ENCODE peak calls at places on chromosomes 6 and 20, in seven cellular contexts. T is body of pancreas; S is OCI-LY7; V is tibial artery; P is PC-9; I is CD4-positive, alpha-beta T cell; J is BJ. M is an unnamed sample.

GRCh38 chr20:14634666-14635065 is 297.3 kb upstream of the FLRT3 start:
- DNase-seq in P (no peak), I (no peak), V (no peak), T (no peak), S (no peak), J (no peak), M (no peak)

GRCh38 chr20:47061549-47061948 is 166.9 kb downstream of the EYA2 start:
- DNase-seq in S (no peak), T (no peak), P (no peak), V (no peak), I (no peak), J (no peak), M (no peak)

GRCh38 chr6:47251396-47251795 is 58.3 kb downstream of the TNFRSF21 start:
- DNase-seq in I (no peak), P (no peak), J (no peak), S (no peak), V (no peak), T (no peak), M (no peak)

GRCh38 chr6:159828074-159828473 is 28.0 kb downstream of the PNLDC1 start:
- DNase-seq in S (no peak), P (no peak), T (peak), J (no peak), I (no peak), V (peak), M (no peak)

GRCh38 chr20:25273541-25274358 is 25.9 kb downstream of the PYGB start:
- DNase-seq in P (no peak), J (no peak), S (no peak), V (peak), T (no peak), I (no peak), M (no peak)

GRCh38 chr6:151497935-151498726 is 4.3 kb downstream of the CCDC170 start:
- DNase-seq in I (no peak), S (no peak), T (no peak), V (no peak), J (no peak), P (no peak), M (no peak)

GRCh38 chr20:10622657-10623418 is 51.0 kb downstream of the JAG1 start:
- DNase-seq in J (no peak), T (peak), I (no peak), S (no peak), V (peak), P (no peak), M (no peak)

GRCh38 chr6:134640975-134641429 is 308.9 kb downstream of the ALDH8A1 start:
- DNase-seq in S (peak), P (peak), J (peak), V (peak), T (peak), I (peak), M (peak)

GRCh38 chr6:86715676-86716075 is 221.7 kb upstream of the HTR1E start:
- DNase-seq in I (no peak), P (peak), V (no peak), S (no peak), T (no peak), J (no peak), M (no peak)

GRCh38 chr6:97653517-97653916 is 370.5 kb upstream of the MMS22L start:
- DNase-seq in P (no peak), S (no peak), V (no peak), I (no peak), T (no peak), J (no peak), M (no peak)

GRCh38 chr6:79232696-79233462 is 1.6 kb downstream of the HMGN3 start:
- DNase-seq in S (no peak), I (no peak), J (no peak), P (no peak), V (no peak), T (no peak), M (no peak)

GRCh38 chr6:37056112-37056403 is 50.6 kb downstream of the FGD2 start:
- DNase-seq in P (no peak), V (no peak), S (no peak), J (no peak), T (no peak), I (no peak), M (no peak)

GRCh38 chr6:149028767-149029405 is 282.1 kb downstream of the UST start:
- DNase-seq in V (no peak), P (peak), J (no peak), I (peak), T (peak), S (peak), M (peak)

DNA sequence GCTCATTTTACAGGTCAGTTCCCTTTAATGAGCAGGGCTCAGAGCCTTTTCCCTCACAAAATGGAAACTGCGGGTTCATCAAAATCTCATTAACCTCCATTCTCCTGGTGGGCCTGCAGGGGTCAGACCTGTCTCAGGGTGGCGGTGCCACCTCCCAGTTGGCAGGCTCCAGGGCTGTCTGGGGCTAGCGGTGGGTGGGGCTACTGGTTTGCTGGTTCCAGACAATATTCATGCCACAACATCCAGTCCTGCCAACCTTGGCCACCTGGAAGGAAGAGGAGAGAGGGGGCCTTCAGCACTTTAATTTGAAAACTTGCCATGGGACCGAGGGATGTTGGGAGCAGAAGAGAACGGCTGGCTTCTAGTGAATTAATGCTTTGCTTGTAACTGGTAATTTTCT is 41.9 kb upstream of the CTNNBL1 start:
- DNase-seq in I (no peak), T (peak), S (peak), V (no peak), J (no peak), P (peak), M (peak)
- TF ChIP-seq CTCF in I (no peak), T (peak), S (peak), V (peak), J (peak), P (peak), M (peak)

DNA sequence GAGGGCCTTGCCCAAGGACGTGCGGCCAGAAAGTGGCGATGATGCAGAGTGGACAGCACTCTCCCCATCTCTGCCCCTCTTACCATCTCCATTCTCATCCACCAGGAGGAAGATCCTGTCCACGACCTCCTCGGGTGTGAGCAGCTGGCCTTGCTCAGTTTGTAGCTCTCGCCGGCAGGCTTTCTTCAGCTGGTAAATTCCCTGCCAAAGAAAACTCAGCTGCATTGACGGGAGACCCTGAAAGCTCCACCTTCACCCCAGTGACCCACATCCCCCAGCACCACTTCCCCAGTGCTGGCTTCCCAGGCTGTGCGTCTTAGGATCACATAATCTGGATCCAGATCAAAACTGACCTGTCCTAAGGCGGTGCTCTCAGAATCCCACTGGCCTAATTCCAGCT is 9.2 kb downstream of the GUCA1B start:
- DNase-seq in T (no peak), J (no peak), S (no peak), V (no peak), P (no peak), I (no peak), M (no peak)
- TF ChIP-seq CTCF in T (no peak), J (no peak), S (no peak), V (no peak), P (no peak), I (no peak), M (no peak)

GRCh38 chr20:17874271-17875105 is 94.1 kb downstream of the SNX5 start:
- DNase-seq in I (no peak), S (no peak), J (no peak), V (no peak), P (no peak), T (no peak), M (no peak)

GRCh38 chr20:17873410-17874270 is 95.0 kb downstream of the SNX5 start:
- DNase-seq in J (peak), S (no peak), P (peak), T (peak), I (no peak), V (peak), M (no peak)

GRCh38 chr20:17875106-17875980 is 93.3 kb downstream of the SNX5 start:
- DNase-seq in I (no peak), T (peak), V (peak), P (peak), J (no peak), S (no peak), M (no peak)

GRCh38 chr20:17878069-17878911 is 90.3 kb downstream of the SNX5 start:
- DNase-seq in I (no peak), V (peak), J (no peak), P (no peak), S (no peak), T (no peak), M (no peak)

GRCh38 chr20:17875981-17876385 is 92.6 kb downstream of the SNX5 start:
- DNase-seq in T (peak), I (no peak), S (no peak), J (no peak), P (no peak), V (no peak), M (no peak)
- TF ChIP-seq CTCF in T (no peak), I (no peak), S (no peak), J (no peak), P (no peak), V (no peak), M (no peak)

DNA sequence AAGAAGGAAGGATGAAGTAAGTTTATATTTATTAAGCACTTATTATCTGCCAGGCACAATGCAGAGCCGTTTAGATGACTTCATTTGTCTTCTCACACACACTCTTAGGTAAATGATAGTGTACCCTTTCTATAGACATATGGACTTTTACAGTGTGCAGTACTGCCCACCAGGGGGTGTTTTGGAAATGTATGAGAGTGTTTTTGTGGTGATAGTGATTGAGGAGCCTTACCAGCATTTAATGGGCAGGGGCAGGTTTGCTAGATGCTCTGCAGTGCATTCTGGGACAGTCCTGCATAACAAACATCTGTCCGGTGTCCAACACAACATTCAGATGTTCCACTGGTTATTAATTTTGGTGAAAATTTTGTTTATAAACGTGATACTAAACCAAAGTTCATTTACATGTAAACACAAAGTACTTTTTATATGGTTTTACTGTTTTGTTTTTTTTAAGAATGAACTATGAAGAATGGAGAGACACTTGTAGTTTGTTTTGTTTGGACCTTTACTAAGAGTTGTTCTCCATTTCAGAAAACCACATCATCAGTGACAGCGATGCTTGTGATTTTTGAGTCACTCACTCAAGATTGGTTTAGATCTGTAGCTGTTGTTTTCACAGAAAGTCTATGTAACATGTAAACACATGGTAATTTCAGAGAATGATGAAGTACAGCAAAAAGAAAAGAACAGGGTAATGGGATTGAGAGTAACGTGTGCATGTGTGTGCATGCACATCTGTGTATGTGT is 19.9 kb downstream of the KCNS1 start:
- DNase-seq in T (no peak), J (no peak), P (no peak), V (no peak), S (peak), I (no peak), M (no peak)
- TF ChIP-seq CTCF in T (peak), J (peak), P (peak), V (no peak), S (peak), I (no peak), M (peak)

DNA sequence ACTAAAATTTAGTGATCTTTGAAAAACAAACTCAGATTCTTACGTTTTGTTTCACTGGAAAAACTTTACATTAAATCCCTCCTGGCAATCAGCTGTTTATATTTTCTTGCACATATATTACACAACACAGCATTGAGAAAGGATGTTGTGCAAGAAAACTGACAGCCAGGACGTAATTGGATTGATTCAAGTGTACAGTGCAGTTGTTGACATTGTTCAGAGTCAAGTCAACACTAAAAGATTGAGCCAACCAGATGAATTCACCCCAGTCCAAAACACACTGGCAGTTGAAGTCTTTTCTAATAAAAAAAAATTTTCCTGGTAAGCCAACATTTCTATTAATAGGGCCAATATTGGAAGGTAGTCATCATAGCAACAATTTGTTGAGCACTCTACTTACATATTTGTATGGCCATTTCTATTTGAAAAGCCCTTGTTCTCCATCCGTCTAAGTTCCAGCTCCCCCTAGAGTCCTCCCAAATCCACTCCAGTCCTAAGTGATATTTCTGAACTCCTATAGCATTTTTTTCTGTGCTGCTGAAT is 20.9 kb upstream of the VNN1 start:
- DNase-seq in P (no peak), T (no peak), V (no peak), J (no peak), S (no peak), I (no peak), M (no peak)
- TF ChIP-seq CTCF in P (peak), T (peak), V (no peak), J (peak), S (peak), I (no peak), M (peak)

M was measured in GM13977.